ENCODE peak calls at places on chromosomes 11 and 22, in eight cellular contexts. V is right cardiac atrium, K is Peyer's patch, Z is mesenchymal stem cell, I is K562, R is PC-9, A is left ventricle myocardium inferior, W is HCT116. B is an unnamed sample.

GRCh38 chr11:10941429-10941828 is 83.6 kb upstream of the ZBED5 start:
- DNase-seq in A (no peak), W (no peak), V (no peak), K (no peak), I (no peak), R (no peak), Z (no peak), B (no peak)

GRCh38 chr11:58577441-58578135 is 1.3 kb upstream of the ZFP91 start:
- DNase-seq in I (no peak), V (peak; percentile 77), Z (peak; percentile 99), A (peak; percentile 35), R (no peak), K (peak; percentile 86), W (no peak), B (peak; percentile 95)

GRCh38 chr11:93736129-93736528 is 5.2 kb downstream of the TAF1D start:
- DNase-seq in W (no peak), R (no peak), A (no peak), I (no peak), Z (peak; percentile 40), V (no peak), K (no peak), B (no peak)

GRCh38 chr11:83054904-83055380 is 16.8 kb downstream of the RAB30 start:
- DNase-seq in V (no peak), I (no peak), A (no peak), W (no peak), K (no peak), Z (no peak), R (no peak), B (no peak)

GRCh38 chr11:44651535-44652130 is 75.1 kb upstream of the TSPAN18 start:
- DNase-seq in R (no peak), A (no peak), I (no peak), V (no peak), K (no peak), Z (no peak), W (no peak), B (no peak)

GRCh38 chr11:9459573-9460321 is 1.1 kb upstream of the ZNF143 start:
- DNase-seq in I (no peak), A (no peak), W (peak; percentile 22), R (no peak), K (peak; percentile 43), V (no peak), Z (peak; percentile 60), B (peak; percentile 52)

GRCh38 chr22:49568751-49569285 is 258.9 kb downstream of the BRD1 start:
- DNase-seq in W (no peak), V (peak; percentile 15), A (no peak), R (no peak), Z (no peak), I (no peak), K (no peak), B (no peak)

GRCh38 chr22:38240734-38241252 is 32.0 kb downstream of the TMEM184B start:
- DNase-seq in K (no peak), I (peak; percentile 27), R (peak; percentile 80), A (no peak), W (peak; percentile 69), Z (peak; percentile 94), V (no peak), B (peak; percentile 85)

GRCh38 chr11:2091112-2091746 is 48.0 kb downstream of the IGF2 start:
- DNase-seq in Z (no peak), R (no peak), W (no peak), I (no peak), A (no peak), V (no peak), K (no peak), B (no peak)

GRCh38 chr22:37570661-37570976 is 9.3 kb downstream of the LGALS2 start:
- DNase-seq in Z (no peak), R (no peak), W (no peak), A (no peak), I (no peak), K (no peak), V (no peak), B (no peak)

GRCh38 chr11:9754041-9754471 is 90.2 kb downstream of the SWAP70 start:
- DNase-seq in I (no peak), Z (no peak), A (no peak), R (no peak), W (no peak), K (no peak), V (no peak), B (no peak)

GRCh38 chr22:17921871-17922821 is 102.2 kb downstream of the MICAL3 start:
- DNase-seq in A (peak; percentile 54), R (no peak), W (no peak), Z (no peak), K (no peak), I (peak; percentile 95), V (no peak), B (no peak)

GRCh38 chr22:36982136-36982535 is 37.1 kb downstream of the TST start:
- DNase-seq in A (no peak), W (no peak), Z (no peak), R (no peak), K (no peak), V (no peak), I (peak; percentile 87), B (no peak)

GRCh38 chr11:82701847-82702520 is 31.7 kb downstream of the FAM181B start:
- DNase-seq in I (peak; percentile 55), Z (peak; percentile 31), K (no peak), V (no peak), R (no peak), A (no peak), W (peak; percentile 24), B (peak; percentile 41)

GRCh38 chr22:26981111-26981510 is 323.7 kb downstream of the MIAT start:
- DNase-seq in K (no peak), V (no peak), Z (no peak), I (no peak), R (no peak), A (no peak), W (no peak), B (no peak)

GRCh38 chr11:126149759-126150236 is 61.7 kb downstream of the RPUSD4 start:
- DNase-seq in R (no peak), A (no peak), V (no peak), Z (no peak), K (no peak), I (no peak), W (no peak), B (no peak)

GRCh38 chr22:49278357-49278756 is 549.3 kb downstream of the BRD1 start:
- DNase-seq in I (no peak), K (no peak), V (no peak), A (no peak), Z (no peak), W (no peak), R (no peak), B (no peak)

GRCh38 chr11:62423012-62423411 is 4.2 kb downstream of the SCGB1A1 start:
- DNase-seq in A (no peak), V (no peak), Z (no peak), W (no peak), R (no peak), I (no peak), K (no peak), B (no peak)

GRCh38 chr22:39994566-39995345 is at the start of gene FAM83F:
- DNase-seq in K (no peak), I (no peak), Z (peak; percentile 8), W (peak; percentile 24), V (peak; percentile 59), R (peak; percentile 70), A (no peak), B (no peak)

GRCh38 chr22:35522571-35523149 is 18.0 kb upstream of the RASD2 start:
- DNase-seq in Z (no peak), K (no peak), I (no peak), W (no peak), R (no peak), V (no peak), A (no peak), B (no peak)

DNA sequence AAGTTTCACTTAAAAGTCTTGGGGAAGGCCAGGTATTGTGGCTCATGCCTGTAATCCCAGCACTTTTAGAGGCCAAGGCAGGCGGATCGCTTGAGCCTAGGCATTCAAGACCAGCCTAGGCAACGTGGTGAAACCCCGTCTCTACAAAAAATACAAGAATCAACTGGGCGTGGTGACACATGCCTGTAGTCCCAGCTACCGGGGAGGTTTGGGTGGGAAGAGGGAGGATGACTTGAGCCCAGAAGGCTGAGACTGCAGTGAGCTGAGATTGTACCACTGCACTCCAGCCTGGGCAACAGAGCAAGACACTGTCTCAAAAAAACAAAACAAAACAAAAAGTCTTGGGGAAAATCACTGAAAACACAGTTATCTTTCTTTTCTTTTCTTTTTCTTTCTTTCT is 15.4 kb upstream of the XBP1 start:
- DNase-seq in R (no peak), K (no peak), A (no peak), V (no peak), I (no peak), W (no peak), Z (no peak), B (no peak)
- H3K27ac ChIP-seq in R (no peak overlapping the region), K (no peak overlapping the region), A (no peak overlapping the region), V (no peak overlapping the region), I (no peak overlapping the region), W (no peak overlapping the region), Z (no peak overlapping the region), B (no peak overlapping the region)

GRCh38 chr11:19111809-19112208 is 5.2 kb upstream of the ZDHHC13 start:
- DNase-seq in K (no peak), W (no peak), V (no peak), Z (no peak), I (no peak), R (no peak), A (no peak), B (no peak)
- H3K27me3 ChIP-seq in K (no peaks in the 10 kb centered on the region), W (no peaks in the 10 kb centered on the region), V (no peaks in the 10 kb centered on the region), Z (peaks cover 61% of the 10 kb centered on the region), I (peaks cover 24% of the 10 kb centered on the region), R (no peaks in the 10 kb centered on the region), A (peaks cover 4% of the 10 kb centered on the region), B (no peaks in the 10 kb centered on the region)

GRCh38 chr11:119016216-119017009 is 1.7 kb downstream of the RPS25 start:
- DNase-seq in V (no peak), Z (no peak), W (no peak), K (no peak), A (no peak), R (no peak), I (peak; percentile 3), B (no peak)
- H3K4me3 ChIP-seq in V (no peak overlapping the region), Z (peak overlapping the region; percentile 99), W (peak overlapping the region; percentile 91), K (no peak overlapping the region), A (peak overlapping the region; percentile 79), R (peak overlapping the region; percentile 98), I (peak overlapping the region; percentile 99), B (peak overlapping the region; percentile 24)

DNA sequence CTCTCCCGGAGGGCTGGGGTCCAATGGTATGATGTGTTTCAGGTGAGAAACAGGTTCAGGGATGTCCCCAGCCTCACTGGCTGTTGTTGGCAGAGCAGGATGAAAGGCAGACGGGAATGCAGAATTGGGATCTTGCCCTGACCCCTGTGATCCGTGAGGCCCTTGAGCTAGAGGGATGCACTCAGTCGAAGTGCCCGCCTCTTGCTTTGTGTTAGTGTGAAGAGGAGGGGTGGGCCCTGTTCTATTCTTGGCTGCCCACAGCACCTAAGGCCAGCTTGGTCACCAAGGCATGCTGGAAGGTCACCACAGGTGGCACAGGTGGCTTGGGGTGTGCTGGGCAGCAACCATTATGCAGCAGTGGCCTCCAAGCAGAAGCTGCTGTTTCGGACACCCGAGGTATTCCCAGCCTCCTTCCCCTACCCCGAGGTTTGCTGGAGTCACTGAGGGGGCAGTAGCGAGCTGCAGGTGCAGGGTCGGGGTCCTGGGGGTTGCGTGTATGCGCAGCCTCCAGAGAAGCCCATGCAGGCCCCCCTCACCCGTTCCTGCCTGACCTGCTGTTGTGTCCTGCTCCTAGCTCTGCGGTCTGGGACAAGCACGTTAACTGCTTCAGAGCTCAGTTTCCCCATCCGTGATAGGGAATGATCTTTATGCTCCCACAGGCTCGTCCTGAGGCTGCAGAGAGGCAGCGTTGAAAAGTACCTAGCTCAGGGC is 12.9 kb downstream of the LRP5 start:
- DNase-seq in R (no peak), A (no peak), I (no peak), V (peak; percentile 49), K (no peak), Z (no peak), W (no peak), B (no peak)
- H3K27ac ChIP-seq in R (no peak overlapping the region), A (peak overlapping the region; percentile 42), I (no peak overlapping the region), V (no peak overlapping the region), K (no peak overlapping the region), Z (no peak overlapping the region), W (no peak overlapping the region), B (no peak overlapping the region)